ENCODE peak calls at places on chromosomes 4 and X, in seven cellular contexts. S, V, A, D, P, T and Z are unnamed samples.

GRCh38 chr4:184955636-184956035 is 62.7 kb upstream of the HELT start:
- DNase-seq in S (peak), V (no peak), A (no peak), D (no peak), P (no peak), T (no peak), Z (no peak)

GRCh38 chrX:113947548-113947947 is 636.3 kb upstream of the HTR2C start:
- DNase-seq in S (no peak), V (no peak), A (no peak), D (no peak), P (no peak), T (no peak), Z (no peak)

GRCh38 chrX:72123471-72124185 is 8.1 kb downstream of the RTL5 start:
- DNase-seq in S (peak), V (no peak), A (peak), D (no peak), P (no peak), T (peak), Z (no peak)

GRCh38 chrX:154411981-154412340 is 622 bp downstream of the TAFAZZIN start:
- DNase-seq in S (peak), V (peak), A (peak), D (no peak), P (peak), T (no peak), Z (no peak)

GRCh38 chr4:7430965-7431695 is 3.6 kb downstream of the PSAPL1 start:
- DNase-seq in S (no peak), V (peak), A (no peak), D (no peak), P (no peak), T (no peak), Z (peak)

GRCh38 chrX:56618250-56618649 is 54.8 kb downstream of the UBQLN2 start:
- DNase-seq in S (no peak), V (no peak), A (no peak), D (no peak), P (no peak), T (no peak), Z (no peak)

GRCh38 chrX:38929966-38930421 is 128.7 kb downstream of the MID1IP1 start:
- DNase-seq in S (no peak), V (no peak), A (peak), D (peak), P (no peak), T (peak), Z (no peak)

GRCh38 chr4:91116861-91117260 is 989.7 kb downstream of the CCSER1 start:
- DNase-seq in S (no peak), V (no peak), A (no peak), D (peak), P (no peak), T (no peak), Z (no peak)

GRCh38 chr4:128540122-128540521 is 252.5 kb upstream of the PGRMC2 start:
- DNase-seq in S (no peak), V (no peak), A (no peak), D (no peak), P (no peak), T (no peak), Z (no peak)

GRCh38 chr4:105093975-105094374 is 52.7 kb upstream of the TET2 start:
- DNase-seq in S (no peak), V (no peak), A (peak), D (peak), P (no peak), T (no peak), Z (no peak)

GRCh38 chr4:89410687-89411086 is 103.1 kb upstream of the GPRIN3 start:
- DNase-seq in S (no peak), V (no peak), A (peak), D (peak), P (no peak), T (no peak), Z (no peak)

GRCh38 chr4:27068151-27068862 is 207.7 kb downstream of the STIM2 start:
- DNase-seq in S (no peak), V (no peak), A (no peak), D (no peak), P (no peak), T (no peak), Z (no peak)

GRCh38 chr4:119113033-119113655 is 22.5 kb upstream of the MYOZ2 start:
- DNase-seq in S (no peak), V (no peak), A (peak), D (peak), P (no peak), T (no peak), Z (no peak)

GRCh38 chrX:38212246-38212645 is 8.4 kb downstream of the SRPX start:
- DNase-seq in S (no peak), V (no peak), A (peak), D (no peak), P (no peak), T (no peak), Z (no peak)

GRCh38 chr4:38119663-38120374 is 159.6 kb downstream of the PTTG2 start:
- DNase-seq in S (no peak), V (no peak), A (peak), D (peak), P (no peak), T (no peak), Z (no peak)

GRCh38 chr4:163548481-163549243 is 54.2 kb downstream of the TMA16 start:
- DNase-seq in S (peak), V (no peak), A (peak), D (peak), P (peak), T (no peak), Z (no peak)

GRCh38 chrX:45454235-45454634 is 253.6 kb upstream of the DIPK2B start:
- DNase-seq in S (no peak), V (no peak), A (no peak), D (no peak), P (no peak), T (no peak), Z (no peak)

GRCh38 chr4:77599378-77599777 is 6.2 kb upstream of the CXCL13 start:
- DNase-seq in S (peak), V (no peak), A (peak), D (peak), P (peak), T (no peak), Z (no peak)

GRCh38 chrX:6826856-6827255 is 291.9 kb upstream of the VCX3A start:
- DNase-seq in S (no peak), V (no peak), A (no peak), D (no peak), P (no peak), T (no peak), Z (no peak)

GRCh38 chrX:114268643-114269042 is 315.2 kb upstream of the HTR2C start:
- DNase-seq in S (no peak), V (no peak), A (no peak), D (no peak), P (no peak), T (no peak), Z (no peak)

GRCh38 chr4:184282251-184282713 is 64.6 kb upstream of the ENPP6 start:
- DNase-seq in S (no peak), V (no peak), A (no peak), D (peak), P (peak), T (no peak), Z (no peak)

GRCh38 chr4:74311696-74312313 is 3.5 kb downstream of the EPGN start:
- DNase-seq in S (peak), V (no peak), A (peak), D (peak), P (peak), T (no peak), Z (no peak)

GRCh38 chr4:176187610-176188009 is 7.8 kb downstream of the SPATA4 start:
- DNase-seq in S (no peak), V (no peak), A (peak), D (peak), P (no peak), T (no peak), Z (no peak)

GRCh38 chr4:118034061-118034785 is at the start of gene NDST3:
- DNase-seq in S (peak), V (peak), A (peak), D (peak), P (peak), T (no peak), Z (no peak)

GRCh38 chr4:140112576-140112975 is 41.4 kb downstream of the MAML3 start:
- DNase-seq in S (no peak), V (no peak), A (no peak), D (no peak), P (no peak), T (no peak), Z (no peak)

GRCh38 chr4:70392057-70392776 is 5.5 kb upstream of the OPRPN start:
- DNase-seq in S (no peak), V (no peak), A (no peak), D (no peak), P (no peak), T (no peak), Z (no peak)

GRCh38 chrX:64394059-64394873 is 986 bp downstream of the MTMR8 start:
- DNase-seq in S (no peak), V (no peak), A (no peak), D (no peak), P (no peak), T (no peak), Z (no peak)

GRCh38 chrX:65587616-65588526 is 53.3 kb upstream of the LAS1L start:
- DNase-seq in S (no peak), V (peak), A (peak), D (peak), P (no peak), T (peak), Z (peak)

GRCh38 chr4:99144070-99144469 is at the start of gene ADH4:
- DNase-seq in S (no peak), V (no peak), A (peak), D (no peak), P (no peak), T (no peak), Z (no peak)

GRCh38 chr4:99202536-99202935 is 16.5 kb downstream of the ADH6 start:
- DNase-seq in S (no peak), V (no peak), A (peak), D (no peak), P (no peak), T (no peak), Z (no peak)

GRCh38 chr4:929970-930625 is 2.0 kb downstream of the GAK start:
- DNase-seq in S (no peak), V (no peak), A (peak), D (peak), P (peak), T (no peak), Z (peak)

GRCh38 chrX:19063030-19063429 is 59.2 kb downstream of the ADGRG2 start:
- DNase-seq in S (no peak), V (no peak), A (peak), D (no peak), P (no peak), T (no peak), Z (no peak)

GRCh38 chr4:145480257-145480656 is 1.4 kb upstream of the SMAD1 start:
- DNase-seq in S (no peak), V (no peak), A (no peak), D (no peak), P (no peak), T (no peak), Z (no peak)

GRCh38 chrX:101097546-101098453 is at the start of gene CENPI:
- DNase-seq in S (peak), V (peak), A (peak), D (peak), P (peak), T (peak), Z (peak)
- TF ChIP-seq CTCF in S (no peak), V (no peak), A (no peak), D (no peak), P (no peak), T (no peak), Z (no peak)

GRCh38 chr4:55819634-55820033 is at the start of gene EXOC1L:
- DNase-seq in S (peak), V (no peak), A (no peak), D (no peak), P (peak), T (no peak), Z (no peak)
- TF ChIP-seq CTCF in S (peak), V (no peak), A (no peak), D (no peak), P (no peak), T (no peak), Z (no peak)

GRCh38 chrX:107978707-107979307 is 3.4 kb downstream of the TEX13B start:
- DNase-seq in S (no peak), V (no peak), A (peak), D (peak), P (no peak), T (no peak), Z (no peak)
- TF ChIP-seq CTCF in S (peak), V (no peak), A (peak), D (peak), P (peak), T (no peak), Z (no peak)

GRCh38 chrX:13123247-13123856 is 78.9 kb upstream of the FAM9C start:
- DNase-seq in S (no peak), V (no peak), A (no peak), D (no peak), P (no peak), T (no peak), Z (no peak)

GRCh38 chrX:13125188-13125587 is 80.8 kb upstream of the FAM9C start:
- DNase-seq in S (no peak), V (no peak), A (no peak), D (no peak), P (no peak), T (no peak), Z (no peak)

GRCh38 chrX:13128104-13128503 is 83.7 kb upstream of the FAM9C start:
- DNase-seq in S (no peak), V (no peak), A (peak), D (peak), P (no peak), T (no peak), Z (no peak)

GRCh38 chrX:13123857-13124345 is 79.5 kb upstream of the FAM9C start:
- DNase-seq in S (no peak), V (no peak), A (peak), D (no peak), P (peak), T (no peak), Z (no peak)

DNA sequence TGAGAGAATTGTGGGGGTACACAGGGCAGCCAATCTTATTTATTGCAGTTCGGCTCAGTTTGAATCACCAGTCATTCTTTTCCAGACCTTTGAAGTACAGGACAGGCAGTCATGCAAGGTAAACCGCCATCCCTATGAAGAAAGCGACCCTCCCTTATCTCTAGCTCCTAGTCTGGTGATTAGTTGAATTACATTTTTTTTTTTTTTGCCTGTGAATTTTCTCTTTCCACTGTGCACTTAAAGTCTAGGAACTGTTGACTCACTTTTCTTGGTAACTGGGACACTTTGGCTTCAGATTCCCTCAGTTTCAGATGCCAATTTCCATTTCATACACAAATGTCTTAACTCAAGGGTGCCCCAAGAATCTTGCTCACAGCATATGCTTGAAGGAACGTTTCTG is 82.4 kb upstream of the FAM9C start:
- DNase-seq in S (no peak), V (no peak), A (no peak), D (no peak), P (no peak), T (no peak), Z (no peak)
- TF ChIP-seq CTCF in S (no peak), V (no peak), A (no peak), D (no peak), P (no peak), T (no peak), Z (no peak)